ENCODE peak calls at places on chromosomes 4 and X, in ten cellular contexts. M is ovary; V is aorta; F is spleen; R is stomach; I is effector memory CD4-positive, alpha-beta T cell; B is AG04450; J is mesendoderm; Q is epithelial cell of prostate; Y is WERI-Rb-1. A is an unnamed sample.

GRCh38 chr4:1395941-1396805 is 10.1 kb downstream of the NKX1-1 start:
- DNase-seq in V (peak), Y (peak), M (no peak), J (no peak), I (no peak), R (no peak), Q (no peak), F (peak), B (no peak), A (no peak)

GRCh38 chr4:137471895-137472294 is 60.4 kb downstream of the PCDH18 start:
- DNase-seq in Y (no peak), J (no peak), I (no peak), M (no peak), F (no peak), Q (peak), B (no peak), V (no peak), R (no peak), A (no peak)

GRCh38 chrX:49243166-49243565 is 7.9 kb downstream of the CCDC22 start:
- DNase-seq in M (no peak), B (no peak), R (no peak), J (no peak), I (no peak), Q (no peak), Y (no peak), V (no peak), F (no peak), A (no peak)

GRCh38 chr4:101973331-101973730 is 182.8 kb downstream of the BANK1 start:
- DNase-seq in R (no peak), B (no peak), V (no peak), I (no peak), J (no peak), M (no peak), F (no peak), Y (no peak), Q (no peak), A (no peak)

GRCh38 chr4:128528793-128529553 is 241.4 kb upstream of the PGRMC2 start:
- DNase-seq in Y (no peak), J (peak), B (peak), F (no peak), R (no peak), Q (peak), M (no peak), V (no peak), I (no peak), A (peak)

GRCh38 chr4:122703868-122704267 is 28.6 kb upstream of the BBS12 start:
- DNase-seq in Q (no peak), M (no peak), J (peak), I (no peak), F (no peak), Y (no peak), B (no peak), R (no peak), V (no peak), A (no peak)

GRCh38 chr4:32858971-32859370 is 2138.8 kb downstream of the PCDH7 start:
- DNase-seq in J (no peak), Q (peak), V (no peak), R (no peak), M (no peak), Y (no peak), F (no peak), I (no peak), B (no peak), A (no peak)

GRCh38 chr4:44927361-44928061 is 201.2 kb upstream of the GNPDA2 start:
- DNase-seq in M (no peak), J (peak), F (no peak), Y (no peak), I (no peak), B (no peak), Q (no peak), V (no peak), R (no peak), A (no peak)

GRCh38 chr4:40530961-40531635 is 98.6 kb downstream of the RBM47 start:
- DNase-seq in R (peak), Y (no peak), B (no peak), J (no peak), M (no peak), V (no peak), Q (no peak), F (no peak), I (no peak), A (no peak)

GRCh38 chrX:48831909-48832291 is 3.5 kb downstream of the PCSK1N start:
- DNase-seq in F (no peak), R (no peak), B (no peak), V (peak), Q (no peak), I (no peak), Y (no peak), M (no peak), J (no peak), A (no peak)

GRCh38 chr4:173521474-173522159 is 8.4 kb downstream of the HAND2 start:
- DNase-seq in B (no peak), F (no peak), M (no peak), V (peak), Q (no peak), R (no peak), I (no peak), J (no peak), Y (no peak), A (no peak)

GRCh38 chr4:181662383-181662782 is 580.8 kb upstream of the TENM3 start:
- DNase-seq in B (no peak), R (no peak), V (no peak), F (no peak), M (no peak), J (no peak), Q (no peak), I (no peak), Y (no peak), A (no peak)

GRCh38 chr4:646460-646859 is 21.1 kb downstream of the PDE6B start:
- DNase-seq in R (no peak), F (peak), M (no peak), B (no peak), V (peak), J (no peak), Y (no peak), I (no peak), Q (no peak), A (no peak)

GRCh38 chr4:7242766-7243165 is 50.4 kb downstream of the SORCS2 start:
- DNase-seq in Y (no peak), V (no peak), R (no peak), J (no peak), B (no peak), M (no peak), I (no peak), F (no peak), Q (no peak), A (no peak)

GRCh38 chrX:130081421-130082045 is 28.8 kb downstream of the ELF4 start:
- DNase-seq in Q (no peak), B (no peak), F (no peak), Y (peak), J (no peak), R (no peak), M (no peak), V (no peak), I (no peak), A (no peak)

GRCh38 chr4:30866444-30866843 is 146.3 kb downstream of the PCDH7 start:
- DNase-seq in J (no peak), Q (no peak), R (no peak), Y (no peak), B (no peak), F (no peak), M (no peak), V (no peak), I (no peak), A (no peak)

GRCh38 chrX:31981546-31982062 is 909.8 kb upstream of the FTHL17 start:
- DNase-seq in I (no peak), M (no peak), B (no peak), Q (no peak), Y (no peak), J (no peak), V (no peak), R (no peak), F (no peak), A (no peak)

GRCh38 chr4:125169192-125169591 is 145.6 kb upstream of the FAT4 start:
- DNase-seq in B (no peak), I (no peak), M (no peak), R (no peak), J (no peak), F (no peak), Y (no peak), Q (no peak), V (no peak), A (no peak)

GRCh38 chr4:929096-929765 is 2.9 kb downstream of the GAK start:
- DNase-seq in V (peak), M (no peak), R (no peak), B (no peak), F (peak), J (no peak), Y (no peak), I (no peak), Q (no peak), A (no peak)

GRCh38 chr4:166460769-166461550 is 587.9 kb downstream of the TLL1 start:
- DNase-seq in I (no peak), M (no peak), V (no peak), R (no peak), Q (no peak), B (no peak), Y (no peak), F (no peak), J (no peak), A (no peak)

GRCh38 chrX:40006025-40007017 is 91.4 kb downstream of the BCOR start:
- DNase-seq in J (peak), B (no peak), F (peak), Y (peak), V (peak), R (peak), M (peak), Q (no peak), I (no peak), A (no peak)

GRCh38 chrX:38262715-38263620 is 42.3 kb upstream of the SRPX start:
- DNase-seq in F (no peak), V (no peak), Q (no peak), Y (no peak), M (no peak), I (no peak), J (no peak), B (peak), R (no peak), A (no peak)

GRCh38 chr4:14879643-14880042 is 122.6 kb upstream of the CPEB2 start:
- DNase-seq in I (no peak), B (no peak), J (no peak), R (no peak), Y (peak), V (no peak), F (no peak), Q (peak), M (no peak), A (no peak)

GRCh38 chr4:127997534-127998388 is 32.6 kb downstream of the ABHD18 start:
- DNase-seq in Q (no peak), I (no peak), J (peak), V (no peak), F (no peak), B (peak), M (no peak), R (no peak), Y (peak), A (no peak)

GRCh38 chrX:131544218-131544617 is 344 bp downstream of the OR13H1 start:
- DNase-seq in F (no peak), Y (no peak), M (no peak), R (no peak), I (no peak), J (no peak), B (no peak), V (no peak), Q (no peak), A (no peak)

GRCh38 chrX:109826954-109827708 is 94.1 kb upstream of the ACSL4 start:
- DNase-seq in B (peak), M (no peak), R (no peak), F (no peak), Q (no peak), V (no peak), Y (no peak), J (peak), I (no peak), A (no peak)

GRCh38 chrX:153495362-153495751 is 577 bp downstream of the BGN start:
- DNase-seq in J (no peak), Q (no peak), F (no peak), I (no peak), M (peak), R (no peak), V (peak), B (no peak), Y (no peak), A (no peak)

GRCh38 chrX:20567108-20567507 is 300.4 kb upstream of the RPS6KA3 start:
- DNase-seq in B (no peak), M (no peak), Y (no peak), J (no peak), I (no peak), V (no peak), F (no peak), R (no peak), Q (no peak), A (no peak)

GRCh38 chr4:25406081-25406692 is 29.1 kb downstream of the ANAPC4 start:
- DNase-seq in V (no peak), J (no peak), R (no peak), F (no peak), I (no peak), M (no peak), B (peak), Q (no peak), Y (no peak), A (no peak)

GRCh38 chr4:177485528-177485927 is 43.3 kb upstream of the AGA start:
- DNase-seq in Q (peak), B (peak), Y (no peak), M (no peak), V (no peak), J (no peak), R (no peak), I (no peak), F (no peak), A (no peak)

GRCh38 chr4:83074086-83074704 is 39.2 kb downstream of the COPS4 start:
- DNase-seq in V (no peak), J (peak), M (no peak), I (peak), Q (peak), Y (peak), R (no peak), B (peak), F (no peak), A (peak)

GRCh38 chr4:152245706-152246105 is 290.2 kb downstream of the FBXW7 start:
- DNase-seq in I (no peak), M (no peak), Y (no peak), Q (no peak), V (no peak), F (no peak), B (no peak), J (no peak), R (no peak), A (no peak)

GRCh38 chrX:47202877-47203276 is 9.2 kb downstream of the UBA1 start:
- DNase-seq in F (peak), M (no peak), I (no peak), V (no peak), J (no peak), Q (no peak), Y (no peak), R (no peak), B (no peak), A (no peak)

GRCh38 chr4:62057060-62057459 is 856.9 kb downstream of the ADGRL3 start:
- DNase-seq in F (no peak), I (no peak), Q (no peak), R (no peak), M (no peak), V (no peak), B (no peak), Y (no peak), J (no peak), A (no peak)

GRCh38 chr4:186264660-186265059 is 1.3 kb upstream of the F11 start:
- DNase-seq in Y (no peak), F (no peak), R (no peak), J (no peak), M (no peak), B (no peak), V (no peak), I (no peak), Q (no peak), A (no peak)

GRCh38 chr4:7160439-7160838 is 31.9 kb upstream of the SORCS2 start:
- DNase-seq in M (no peak), R (no peak), B (no peak), Q (no peak), V (no peak), Y (no peak), F (peak), I (no peak), J (no peak), A (no peak)

GRCh38 chr4:175770555-175770954 is 41.5 kb downstream of the GPM6A start:
- DNase-seq in M (no peak), F (no peak), I (no peak), Y (no peak), B (no peak), V (no peak), J (no peak), R (no peak), Q (no peak), A (no peak)
- H3K27ac ChIP-seq in M (no peak), F (peak), I (no peak), Y (no peak), B (no peak), V (no peak), J (no peak), R (no peak), Q (no peak), A (no peak)

GRCh38 chrX:150058728-150059127 is 120.4 kb upstream of the EOLA2 start:
- DNase-seq in F (no peak), M (no peak), V (no peak), B (no peak), I (no peak), Q (no peak), J (no peak), Y (no peak), R (no peak), A (no peak)

GRCh38 chrX:150060406-150060805 is 122.1 kb upstream of the EOLA2 start:
- DNase-seq in B (no peak), R (no peak), J (no peak), Q (no peak), Y (no peak), V (no peak), F (no peak), I (no peak), M (no peak), A (no peak)

GRCh38 chrX:150062292-150063137 is 124.2 kb upstream of the EOLA2 start:
- DNase-seq in F (no peak), J (no peak), I (no peak), B (no peak), V (no peak), M (no peak), Y (no peak), R (no peak), Q (no peak), A (no peak)

GRCh38 chrX:150063673-150064072 is 125.4 kb upstream of the EOLA2 start:
- DNase-seq in M (no peak), Q (no peak), J (no peak), V (no peak), Y (no peak), B (no peak), F (no peak), I (no peak), R (no peak), A (no peak)

GRCh38 chrX:150063138-150063518 is 124.8 kb upstream of the EOLA2 start:
- DNase-seq in R (no peak), I (no peak), M (no peak), Q (no peak), F (no peak), J (no peak), B (no peak), Y (no peak), V (no peak), A (no peak)
- H3K27ac ChIP-seq in R (no peak), I (no peak), M (no peak), Q (no peak), F (peak), J (no peak), B (peak), Y (no peak), V (no peak), A (no peak)

GRCh38 chrX:103608305-103608963 is 671 bp downstream of the TCEAL3 start:
- DNase-seq in B (no peak), F (peak), V (no peak), R (no peak), Y (no peak), Q (no peak), J (no peak), M (peak), I (no peak), A (no peak)
- H3K27ac ChIP-seq in B (peak), F (peak), V (peak), R (peak), Y (peak), Q (peak), J (no peak), M (peak), I (peak), A (peak)

GRCh38 chrX:13467243-13467642 is 102.2 kb upstream of the EGFL6 start:
- DNase-seq in I (no peak), B (no peak), Q (no peak), R (no peak), M (no peak), F (no peak), V (no peak), Y (no peak), J (no peak), A (no peak)
- H3K27ac ChIP-seq in I (no peak), B (no peak), Q (no peak), R (no peak), M (no peak), F (no peak), V (no peak), Y (no peak), J (no peak), A (no peak)

GRCh38 chr4:38751341-38752043 is 31.3 kb downstream of the TLR10 start:
- DNase-seq in J (no peak), V (no peak), I (no peak), M (no peak), R (no peak), Q (no peak), F (no peak), Y (no peak), B (no peak), A (no peak)
- H3K27ac ChIP-seq in J (no peak), V (no peak), I (no peak), M (peak), R (no peak), Q (no peak), F (no peak), Y (no peak), B (no peak), A (no peak)

GRCh38 chr4:38985363-38986065 is 46.7 kb downstream of the TMEM156 start:
- DNase-seq in J (no peak), M (no peak), F (no peak), Q (no peak), V (no peak), I (no peak), B (no peak), Y (no peak), R (no peak), A (no peak)

GRCh38 chr4:38979511-38980230 is 52.5 kb downstream of the TMEM156 start:
- DNase-seq in B (no peak), Q (no peak), V (no peak), J (no peak), Y (no peak), F (no peak), I (no peak), R (no peak), M (no peak), A (no peak)

GRCh38 chr4:38980903-38981676 is 51.1 kb downstream of the TMEM156 start:
- DNase-seq in V (no peak), I (no peak), F (no peak), M (no peak), Q (no peak), J (no peak), B (peak), Y (no peak), R (no peak), A (no peak)

GRCh38 chr4:38983756-38984647 is 48.2 kb downstream of the TMEM156 start:
- DNase-seq in B (no peak), V (no peak), J (no peak), R (no peak), M (no peak), Y (no peak), F (no peak), Q (no peak), I (no peak), A (no peak)

DNA sequence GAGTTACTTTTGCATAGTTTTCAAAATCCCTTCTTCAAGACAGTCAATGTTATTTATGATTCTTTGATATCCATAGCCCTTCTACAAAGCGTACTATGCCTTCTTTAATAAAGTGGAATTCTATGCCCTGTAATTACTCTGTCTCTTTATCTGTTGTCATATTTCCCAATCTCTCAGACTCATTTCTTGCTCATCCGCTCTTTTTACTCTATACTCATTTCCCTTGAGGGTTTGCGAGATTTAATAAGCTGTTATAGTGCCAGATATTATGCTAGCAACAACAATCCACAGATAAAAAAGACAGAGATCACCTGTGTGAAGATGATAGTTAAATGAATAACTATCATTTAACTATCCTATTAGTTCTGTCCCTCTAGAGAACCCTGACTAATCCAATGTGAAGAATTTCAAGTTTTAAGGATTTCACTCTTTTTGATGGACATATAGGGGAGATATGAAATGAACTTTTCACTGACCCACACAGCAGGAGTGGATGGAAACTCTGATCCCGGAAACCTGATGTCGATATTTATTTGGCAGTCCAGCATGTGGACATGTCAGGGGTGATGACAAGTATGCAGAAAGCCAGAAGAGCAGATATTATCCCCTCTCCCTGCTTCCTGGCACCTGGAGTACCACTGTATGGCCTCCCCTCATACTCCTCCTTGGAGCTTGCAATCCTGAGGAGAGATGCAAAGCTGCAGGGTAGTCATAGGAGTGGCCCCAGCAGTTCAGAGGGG is 49.7 kb downstream of the TMEM156 start:
- DNase-seq in I (no peak), Q (no peak), M (no peak), F (no peak), Y (no peak), R (no peak), B (no peak), V (no peak), J (no peak), A (no peak)
- H3K27ac ChIP-seq in I (no peak), Q (no peak), M (no peak), F (no peak), Y (no peak), R (no peak), B (no peak), V (no peak), J (no peak), A (no peak)

GRCh38 chrX:53072418-53073114 is 9.6 kb upstream of the TSPYL2 start:
- DNase-seq in R (no peak), I (no peak), M (no peak), Y (no peak), Q (no peak), J (no peak), B (no peak), F (peak), V (no peak), A (no peak)

GRCh38 chrX:53071604-53072417 is 10.4 kb upstream of the TSPYL2 start:
- DNase-seq in I (peak), M (peak), J (peak), Y (peak), V (no peak), Q (no peak), F (peak), B (no peak), R (peak), A (peak)

GRCh38 chrX:53074987-53075386 is 7.2 kb upstream of the TSPYL2 start:
- DNase-seq in F (peak), Q (no peak), M (no peak), Y (no peak), B (no peak), R (no peak), I (no peak), V (no peak), J (peak), A (no peak)

GRCh38 chrX:53071064-53071463 is 11.1 kb upstream of the TSPYL2 start:
- DNase-seq in V (no peak), B (no peak), M (no peak), J (no peak), Q (no peak), R (no peak), F (no peak), I (no peak), Y (no peak), A (no peak)

GRCh38 chrX:53073115-53073581 is 9.0 kb upstream of the TSPYL2 start:
- DNase-seq in V (no peak), Q (no peak), I (no peak), M (no peak), F (peak), Y (peak), R (no peak), J (peak), B (no peak), A (no peak)
- H3K27ac ChIP-seq in V (peak), Q (no peak), I (no peak), M (peak), F (peak), Y (peak), R (peak), J (no peak), B (no peak), A (no peak)